ENCODE peak calls at places on chromosomes 7 and 10, in eight cellular contexts. Z, F, E, O, Y, M, C and P are unnamed samples.
A peak's percentile ranks its signal among the peaks of the same experiment; 100 is the strongest.

GRCh38 chr10:34666008-34666700 is 148.9 kb downstream of the PARD3 start:
- DNase-seq in F (no peak), C (no peak), M (no peak), O (peak; percentile 47), Y (no peak), Z (no peak), E (no peak), P (peak; percentile 75)

GRCh38 chr10:99430116-99430450 is 341 bp downstream of the GOT1 start:
- DNase-seq in E (no peak), M (peak; percentile 0), Y (no peak), C (no peak), O (no peak), F (no peak), Z (no peak), P (no peak)

GRCh38 chr7:40058636-40059035 is 75.8 kb downstream of the MPLKIP start:
- DNase-seq in Z (no peak), E (no peak), O (no peak), F (no peak), M (no peak), C (no peak), Y (no peak), P (no peak)

GRCh38 chr10:75395171-75395954 is 6.2 kb downstream of the ZNF503 start:
- DNase-seq in Z (peak; percentile 75), M (no peak), O (no peak), C (peak; percentile 88), Y (peak; percentile 76), F (no peak), E (peak; percentile 47), P (no peak)

GRCh38 chr7:150399861-150400778 is 21.0 kb downstream of the ZNF775 start:
- DNase-seq in F (peak; percentile 47), M (no peak), Z (no peak), O (no peak), E (no peak), C (no peak), Y (no peak), P (no peak)

GRCh38 chr10:110147961-110148360 is 59.4 kb upstream of the MXI1 start:
- DNase-seq in E (peak; percentile 20), M (no peak), F (no peak), O (no peak), Z (no peak), C (no peak), Y (no peak), P (no peak)

GRCh38 chr7:24587853-24588252 is 14.6 kb downstream of the PALS2 start:
- DNase-seq in E (peak; percentile 42), C (peak; percentile 26), F (no peak), O (no peak), Y (no peak), M (no peak), Z (no peak), P (no peak)

GRCh38 chr10:101311440-101312067 is 42.4 kb upstream of the BTRC start:
- DNase-seq in O (no peak), F (no peak), Z (no peak), C (no peak), M (no peak), E (no peak), Y (no peak), P (peak; percentile 60)

GRCh38 chr10:96352587-96352986 is 6.2 kb downstream of the OPALIN start:
- DNase-seq in Y (no peak), F (no peak), M (no peak), E (no peak), Z (no peak), O (no peak), C (no peak), P (no peak)

GRCh38 chr7:16921644-16922257 is 40.0 kb upstream of the AGR3 start:
- DNase-seq in E (no peak), F (no peak), Z (no peak), M (no peak), O (no peak), Y (no peak), C (no peak), P (no peak)

GRCh38 chr10:25815999-25816768 is 117.8 kb upstream of the MYO3A start:
- DNase-seq in Z (no peak), Y (no peak), M (no peak), O (peak; percentile 9), F (no peak), C (no peak), E (no peak), P (no peak)

GRCh38 chr10:60293797-60294196 is 95.9 kb downstream of the ANK3 start:
- DNase-seq in F (no peak), M (no peak), C (no peak), Z (no peak), Y (no peak), O (no peak), E (no peak), P (no peak)

GRCh38 chr7:80127412-80128150 is 7.0 kb upstream of the GNAI1 start:
- DNase-seq in O (no peak), Z (no peak), E (no peak), F (no peak), M (no peak), C (no peak), Y (no peak), P (peak; percentile 95)

GRCh38 chr10:87799860-87800259 is 18.2 kb downstream of the ATAD1 start:
- DNase-seq in C (no peak), Y (no peak), F (no peak), E (no peak), Z (no peak), M (no peak), O (no peak), P (no peak)

GRCh38 chr10:34305189-34305588 is 509.9 kb downstream of the PARD3 start:
- DNase-seq in Z (no peak), Y (no peak), M (no peak), C (peak; percentile 12), F (no peak), O (peak; percentile 17), E (no peak), P (no peak)

GRCh38 chr7:79806161-79806734 is 328.4 kb upstream of the GNAI1 start:
- DNase-seq in F (no peak), M (no peak), E (no peak), Z (no peak), C (no peak), O (peak; percentile 6), Y (no peak), P (peak; percentile 19)